ENCODE peak calls at places on chromosomes 16 and 17, in nine cellular contexts. C, T, I, N, L, K, D, A and M are unnamed samples.

GRCh38 chr17:76467809-76468633 is 618 bp downstream of the AANAT start:
- DNase-seq in L (no peak), C (no peak), N (no peak), I (no peak), T (no peak), A (no peak), K (no peak), D (no peak), M (no peak)

GRCh38 chr16:14485811-14486519 is 144.1 kb downstream of the PARN start:
- DNase-seq in L (no peak), D (no peak), A (no peak), I (no peak), C (no peak), T (no peak), N (no peak), K (no peak), M (no peak)

GRCh38 chr17:42596386-42596785 is 12.8 kb downstream of the RETREG3 start:
- DNase-seq in I (no peak), T (no peak), K (no peak), D (no peak), L (no peak), C (no peak), A (no peak), N (no peak), M (no peak)

GRCh38 chr17:71970312-71970711 is 150.5 kb upstream of the SOX9 start:
- DNase-seq in A (no peak), T (no peak), I (no peak), D (no peak), K (no peak), L (no peak), N (no peak), C (peak; percentile 20), M (no peak)

GRCh38 chr16:84209989-84210388 is 19.0 kb downstream of the ADAD2 start:
- DNase-seq in D (no peak), N (no peak), C (no peak), T (no peak), K (no peak), L (no peak), A (no peak), I (no peak), M (no peak)

GRCh38 chr17:38585805-38586529 is 19.8 kb downstream of the SRCIN1 start:
- DNase-seq in N (no peak), C (no peak), L (no peak), T (no peak), K (no peak), I (no peak), A (no peak), D (no peak), M (no peak)

GRCh38 chr16:70679653-70680494 is 6.0 kb downstream of the MTSS2 start:
- DNase-seq in N (no peak), L (peak; percentile 80), K (no peak), A (no peak), D (no peak), I (peak; percentile 79), T (no peak), C (no peak), M (no peak)

GRCh38 chr17:77465358-77466041 is 324.7 kb downstream of the SEC14L1 start:
- DNase-seq in N (peak; percentile 75), C (no peak), T (peak; percentile 56), D (no peak), K (no peak), A (peak; percentile 45), L (peak; percentile 86), I (peak; percentile 69), M (peak; percentile 98)

GRCh38 chr16:2056681-2057407 is 9.1 kb downstream of the TSC2 start:
- DNase-seq in L (no peak), D (no peak), T (no peak), C (peak; percentile 56), I (no peak), N (no peak), A (no peak), K (no peak), M (peak; percentile 4)

GRCh38 chr17:34163123-34163522 is 92.0 kb upstream of the CCL2 start:
- DNase-seq in D (no peak), T (no peak), I (no peak), L (no peak), K (no peak), N (no peak), A (no peak), C (no peak), M (no peak)

GRCh38 chr16:8581923-8582580 is 8.3 kb downstream of the TMEM114 start:
- DNase-seq in C (no peak), T (no peak), K (no peak), N (no peak), I (no peak), L (no peak), D (no peak), A (no peak), M (peak; percentile 85)

GRCh38 chr17:76681222-76682137 is 29.3 kb downstream of the MXRA7 start:
- DNase-seq in L (peak; percentile 79), C (peak; percentile 77), A (peak; percentile 73), I (peak; percentile 93), K (no peak), T (peak; percentile 64), N (peak; percentile 76), D (peak; percentile 21), M (peak; percentile 66)

GRCh38 chr16:59540621-59541020 is 806.5 kb upstream of the GOT2 start:
- DNase-seq in C (no peak), L (no peak), D (no peak), A (no peak), T (peak; percentile 12), N (no peak), K (no peak), I (no peak), M (no peak)

GRCh38 chr17:14356043-14356637 is 55.3 kb downstream of the HS3ST3B1 start:
- DNase-seq in T (no peak), A (no peak), N (no peak), C (no peak), D (no peak), L (no peak), K (no peak), I (peak; percentile 55), M (no peak)

GRCh38 chr16:85383836-85384825 is 229.0 kb upstream of the GSE1 start:
- DNase-seq in I (no peak), D (no peak), A (no peak), L (no peak), C (no peak), T (no peak), N (no peak), K (no peak), M (no peak)

GRCh38 chr17:53971361-53971760 is 148.6 kb downstream of the KIF2B start:
- DNase-seq in N (no peak), A (no peak), T (no peak), C (no peak), D (no peak), L (no peak), K (no peak), I (no peak), M (no peak)

GRCh38 chr17:38606646-38607611 is 1.2 kb upstream of the SRCIN1 start:
- DNase-seq in C (no peak), K (no peak), A (no peak), L (no peak), I (peak; percentile 66), N (no peak), D (no peak), T (no peak), M (no peak)

GRCh38 chr17:63515426-63515825 is 7.7 kb upstream of the KCNH6 start:
- DNase-seq in N (no peak), C (no peak), T (no peak), D (no peak), L (no peak), I (no peak), K (no peak), A (no peak), M (no peak)

GRCh38 chr16:27404163-27404823 is 2.3 kb downstream of the IL21R start:
- DNase-seq in L (no peak), D (no peak), K (no peak), N (no peak), A (no peak), C (no peak), I (no peak), T (no peak), M (peak; percentile 38)

GRCh38 chr17:62827722-62828498 is 19.8 kb upstream of the MARCHF10 start:
- DNase-seq in K (no peak), L (no peak), N (no peak), D (no peak), C (no peak), T (no peak), I (no peak), A (no peak), M (peak; percentile 88)

GRCh38 chr17:39653662-39654331 is 11.4 kb upstream of the TCAP start:
- DNase-seq in T (peak; percentile 83), A (peak; percentile 60), C (peak; percentile 67), L (peak; percentile 94), K (no peak), N (peak; percentile 82), D (peak; percentile 60), I (peak; percentile 90), M (peak; percentile 40)

GRCh38 chr16:89495121-89495520 is 4.8 kb upstream of the ANKRD11 start:
- DNase-seq in C (no peak), D (no peak), A (no peak), N (no peak), I (no peak), K (peak; percentile 53), L (no peak), T (peak; percentile 71), M (no peak)

GRCh38 chr17:19727466-19728113 is 11.2 kb upstream of the SLC47A2 start:
- DNase-seq in T (peak; percentile 84), C (peak; percentile 74), L (no peak), A (peak; percentile 93), K (peak; percentile 90), I (no peak), N (no peak), D (no peak), M (peak; percentile 15)

GRCh38 chr17:27603870-27604794 is 26.9 kb upstream of the LGALS9 start:
- DNase-seq in K (no peak), T (no peak), C (no peak), L (no peak), A (no peak), N (no peak), D (no peak), I (no peak), M (no peak)

GRCh38 chr17:37212184-37212583 is 163.6 kb upstream of the C17orf78 start:
- DNase-seq in A (no peak), I (no peak), D (no peak), T (no peak), L (no peak), N (no peak), C (no peak), K (no peak), M (no peak)

GRCh38 chr17:7132511-7133094 is 18.0 kb upstream of the ASGR2 start:
- DNase-seq in C (no peak), I (peak; percentile 95), T (no peak), L (peak; percentile 89), D (no peak), N (peak; percentile 53), K (no peak), A (no peak), M (peak; percentile 54)

GRCh38 chr17:29051194-29051593 is 8.3 kb downstream of the PIPOX start:
- DNase-seq in A (no peak), I (no peak), K (no peak), L (no peak), N (no peak), D (no peak), T (no peak), C (no peak), M (no peak)

GRCh38 chr17:74126179-74126900 is 77.1 kb upstream of the RPL38 start:
- DNase-seq in K (no peak), A (no peak), C (no peak), T (no peak), I (peak; percentile 21), N (no peak), D (no peak), L (no peak), M (no peak)

GRCh38 chr17:81553018-81553615 is 964 bp upstream of the FAAP100 start:
- DNase-seq in K (no peak), D (peak; percentile 40), C (peak; percentile 92), I (peak; percentile 98), T (peak; percentile 72), A (peak; percentile 82), L (peak; percentile 93), N (peak; percentile 76), M (peak; percentile 85)

GRCh38 chr17:39096435-39097158 is 54.8 kb downstream of the PLXDC1 start:
- DNase-seq in I (no peak), A (no peak), N (peak; percentile 18), T (no peak), D (no peak), C (no peak), L (no peak), K (no peak), M (peak; percentile 80)

GRCh38 chr17:67608691-67609090 is 109.0 kb upstream of the NOL11 start:
- DNase-seq in D (no peak), A (no peak), I (no peak), T (peak; percentile 69), C (no peak), K (no peak), L (no peak), N (no peak), M (no peak)